ENCODE peak calls at places on chromosome 18, in six cellular contexts. W, G, U, A, E and Q are unnamed samples.
A peak's percentile ranks its signal among the peaks of the same experiment; 100 is the strongest.

GRCh38 chr18:56990678-56991077 is 156.2 kb upstream of the BOD1L2 start:
- DNase-seq in A (no peak), E (no peak), G (no peak), W (no peak), U (no peak), Q (no peak)

GRCh38 chr18:78875268-78875997 is 104.2 kb upstream of the SALL3 start:
- DNase-seq in G (no peak), W (no peak), A (peak; percentile 17), U (no peak), E (no peak), Q (peak; percentile 12)

GRCh38 chr18:46559946-46560670 is 96.9 kb downstream of the LOXHD1 start:
- DNase-seq in E (no peak), W (no peak), A (no peak), G (no peak), U (no peak), Q (no peak)

GRCh38 chr18:58254873-58255511 is 211.0 kb downstream of the NEDD4L start:
- DNase-seq in A (no peak), W (no peak), E (no peak), U (no peak), G (no peak), Q (no peak)

GRCh38 chr18:62326646-62327348 is 1.7 kb downstream of the TNFRSF11A start:
- DNase-seq in W (no peak), E (no peak), G (no peak), U (no peak), A (no peak), Q (no peak)

GRCh38 chr18:22385718-22386117 is 32.0 kb downstream of the CTAGE1 start:
- DNase-seq in G (no peak), W (no peak), E (no peak), A (no peak), U (peak; percentile 51), Q (no peak)

GRCh38 chr18:63162271-63163014 is 157.1 kb downstream of the BCL2 start:
- DNase-seq in G (no peak), U (no peak), A (peak; percentile 25), E (peak; percentile 43), W (no peak), Q (no peak)

GRCh38 chr18:60024857-60025256 is 125.1 kb downstream of the PMAIP1 start:
- DNase-seq in E (no peak), G (no peak), W (no peak), U (no peak), A (no peak), Q (no peak)

GRCh38 chr18:13221821-13222220 is 3.3 kb downstream of the LDLRAD4 start:
- DNase-seq in W (no peak), E (no peak), A (no peak), G (peak; percentile 23), U (no peak), Q (no peak)

GRCh38 chr18:35178260-35178659 is 62.6 kb upstream of the ZNF397 start:
- DNase-seq in A (no peak), U (no peak), G (no peak), W (no peak), E (no peak), Q (no peak)

GRCh38 chr18:26568513-26568912 is 20.2 kb upstream of the KCTD1 start:
- DNase-seq in A (no peak), U (no peak), G (no peak), W (no peak), E (no peak), Q (no peak)

GRCh38 chr18:79904357-79905147 is 46.9 kb downstream of the SLC66A2 start:
- DNase-seq in W (no peak), E (no peak), A (no peak), G (no peak), U (no peak), Q (no peak)

GRCh38 chr18:55779461-55779710 is 191.4 kb upstream of the TCF4 start:
- DNase-seq in G (no peak), A (no peak), E (no peak), U (no peak), W (no peak), Q (no peak)

GRCh38 chr18:76984193-76985155 is 148.1 kb downstream of the MBP start:
- DNase-seq in W (no peak), E (no peak), G (no peak), A (no peak), U (no peak), Q (no peak)

GRCh38 chr18:62904396-62905285 is 189.3 kb downstream of the PHLPP1 start:
- DNase-seq in W (no peak), U (no peak), G (no peak), E (no peak), A (no peak), Q (no peak)

GRCh38 chr18:4264347-4264791 is 190.7 kb downstream of the DLGAP1 start:
- DNase-seq in U (no peak), E (peak; percentile 29), A (no peak), G (no peak), W (no peak), Q (no peak)

GRCh38 chr18:23378470-23378764 is 74.7 kb upstream of the RIOK3 start:
- DNase-seq in A (no peak), E (no peak), G (no peak), W (no peak), U (no peak), Q (no peak)

GRCh38 chr18:31801078-31801477 is 40.4 kb upstream of the SLC25A52 start:
- DNase-seq in U (no peak), W (no peak), A (no peak), E (no peak), G (no peak), Q (no peak)